ENCODE peak calls at places on chromosome 22, in four cellular contexts. One of them, this sample, is unnamed.

GRCh38 chr22:36442506-36443197 is 38.8 kb downstream of the TXN2 start:
- DNase-seq in K562: no peak
- DNase-seq in A549: no peak
- DNase-seq in GM12878: no peak
- DNase-seq in this sample: no peak

GRCh38 chr22:17119481-17120202 is 1.5 kb downstream of the TMEM121B start:
- DNase-seq in K562: peak; percentile 40
- DNase-seq in A549: peak; percentile 59
- DNase-seq in GM12878: no peak
- DNase-seq in this sample: no peak

GRCh38 chr22:17493384-17493981 is 69.8 kb upstream of the SLC25A18 start:
- DNase-seq in K562: no peak
- DNase-seq in A549: no peak
- DNase-seq in GM12878: no peak
- DNase-seq in this sample: no peak

GRCh38 chr22:42152661-42153270 is 22.2 kb upstream of the CYP2D6 start:
- DNase-seq in K562: no peak
- DNase-seq in A549: no peak
- DNase-seq in GM12878: no peak
- DNase-seq in this sample: no peak

GRCh38 chr22:26798433-26799065 is 141.2 kb downstream of the MIAT start:
- DNase-seq in K562: no peak
- DNase-seq in A549: no peak
- DNase-seq in GM12878: no peak
- DNase-seq in this sample: no peak

GRCh38 chr22:26541167-26541819 is 29.0 kb upstream of the TFIP11 start:
- DNase-seq in K562: no peak
- DNase-seq in A549: no peak
- DNase-seq in GM12878: no peak
- DNase-seq in this sample: no peak

GRCh38 chr22:39129081-39129480 is 23.4 kb downstream of the CBX7 start:
- DNase-seq in K562: no peak
- DNase-seq in A549: no peak
- DNase-seq in GM12878: no peak
- DNase-seq in this sample: no peak

GRCh38 chr22:50606126-50606525 is 5.5 kb downstream of the MAPK8IP2 start:
- DNase-seq in K562: no peak
- DNase-seq in A549: no peak
- DNase-seq in GM12878: no peak
- DNase-seq in this sample: no peak

GRCh38 chr22:18033204-18033998 is 9.0 kb upstream of the MICAL3 start:
- DNase-seq in K562: no peak
- DNase-seq in A549: no peak
- DNase-seq in GM12878: no peak
- DNase-seq in this sample: peak; percentile 41

GRCh38 chr22:36166518-36167220 is 6.1 kb upstream of the APOL3 start:
- DNase-seq in K562: no peak
- DNase-seq in A549: no peak
- DNase-seq in GM12878: no peak
- DNase-seq in this sample: no peak

GRCh38 chr22:20641198-20641892 is 132.6 kb upstream of the SERPIND1 start:
- DNase-seq in K562: no peak
- DNase-seq in A549: no peak
- DNase-seq in GM12878: no peak
- DNase-seq in this sample: no peak

GRCh38 chr22:49305966-49306631 is 521.6 kb downstream of the BRD1 start:
- DNase-seq in K562: no peak
- DNase-seq in A549: no peak
- DNase-seq in GM12878: no peak
- DNase-seq in this sample: no peak

GRCh38 chr22:49270595-49271368 is 556.9 kb downstream of the BRD1 start:
- DNase-seq in K562: no peak
- DNase-seq in A549: no peak
- DNase-seq in GM12878: no peak
- DNase-seq in this sample: no peak

GRCh38 chr22:24440718-24441405 is 13.5 kb downstream of the ADORA2A start:
- DNase-seq in K562: no peak
- DNase-seq in A549: no peak
- DNase-seq in GM12878: no peak
- DNase-seq in this sample: no peak

GRCh38 chr22:35457729-35458546 is 58.0 kb downstream of the MCM5 start:
- DNase-seq in K562: no peak
- DNase-seq in A549: no peak
- DNase-seq in GM12878: no peak
- DNase-seq in this sample: peak; percentile 34

GRCh38 chr22:20606041-20606783 is 98.8 kb downstream of the MED15 start:
- DNase-seq in K562: peak; percentile 97
- DNase-seq in A549: peak; percentile 75
- DNase-seq in GM12878: no peak
- DNase-seq in this sample: peak; percentile 59

GRCh38 chr22:37521236-37521739 is 2.1 kb upstream of the CARD10 start:
- DNase-seq in K562: no peak
- DNase-seq in A549: no peak
- DNase-seq in GM12878: no peak
- DNase-seq in this sample: no peak

GRCh38 chr22:19819209-19819910 is 35.3 kb downstream of the GNB1L start:
- DNase-seq in K562: no peak
- DNase-seq in A549: no peak
- DNase-seq in GM12878: no peak
- DNase-seq in this sample: no peak

GRCh38 chr22:43008509-43008908 is 6.4 kb downstream of the PACSIN2 start:
- DNase-seq in K562: no peak
- DNase-seq in A549: no peak
- DNase-seq in GM12878: no peak
- DNase-seq in this sample: no peak

GRCh38 chr22:31253949-31254348 is 38.3 kb downstream of the PIK3IP1 start:
- DNase-seq in K562: no peak
- DNase-seq in A549: no peak
- DNase-seq in GM12878: no peak
- DNase-seq in this sample: no peak

GRCh38 chr22:29359469-29359868 is 28.9 kb downstream of the AP1B1 start:
- DNase-seq in K562: peak; percentile 41
- DNase-seq in A549: peak; percentile 50
- DNase-seq in GM12878: no peak
- DNase-seq in this sample: peak; percentile 53

GRCh38 chr22:27507935-27508504 is 293.5 kb downstream of the MN1 start:
- DNase-seq in K562: no peak
- DNase-seq in A549: no peak
- DNase-seq in GM12878: no peak
- DNase-seq in this sample: peak; percentile 66

GRCh38 chr22:31947296-31947695 is 3.0 kb downstream of the YWHAH start:
- DNase-seq in K562: no peak
- DNase-seq in A549: peak; percentile 43
- DNase-seq in GM12878: no peak
- DNase-seq in this sample: no peak

GRCh38 chr22:38873469-38874411 is 1.7 kb upstream of the CBX6 start:
- DNase-seq in K562: no peak
- DNase-seq in A549: no peak
- DNase-seq in GM12878: peak; percentile 59
- DNase-seq in this sample: no peak

GRCh38 chr22:35132568-35132967 is 66.6 kb downstream of the ISX start:
- DNase-seq in K562: no peak
- DNase-seq in A549: no peak
- DNase-seq in GM12878: no peak
- DNase-seq in this sample: no peak

GRCh38 chr22:19044381-19044780 is 77.8 kb downstream of the DGCR2 start:
- DNase-seq in K562: no peak
- DNase-seq in A549: no peak
- DNase-seq in GM12878: no peak
- DNase-seq in this sample: no peak

GRCh38 chr22:36415415-36416168 is 27.8 kb upstream of the MYH9 start:
- DNase-seq in K562: no peak
- DNase-seq in A549: peak; percentile 49
- DNase-seq in GM12878: no peak
- DNase-seq in this sample: no peak

GRCh38 chr22:33018232-33018864 is 39.8 kb downstream of the SYN3 start:
- DNase-seq in K562: peak; percentile 60
- DNase-seq in A549: peak; percentile 37
- DNase-seq in GM12878: peak; percentile 8
- DNase-seq in this sample: peak; percentile 29

GRCh38 chr22:25668437-25668836 is 73.6 kb upstream of the MYO18B start:
- DNase-seq in K562: no peak
- DNase-seq in A549: peak; percentile 11
- DNase-seq in GM12878: no peak
- DNase-seq in this sample: peak; percentile 52

GRCh38 chr22:17862646-17863181 is 88.4 kb upstream of the BID start:
- DNase-seq in K562: no peak
- DNase-seq in A549: no peak
- DNase-seq in GM12878: no peak
- DNase-seq in this sample: no peak

GRCh38 chr22:45812910-45813309 is 141.3 kb downstream of the ATXN10 start:
- DNase-seq in K562: no peak
- DNase-seq in A549: no peak
- DNase-seq in GM12878: no peak
- DNase-seq in this sample: no peak

GRCh38 chr22:45816771-45817170 is 145.1 kb downstream of the ATXN10 start:
- DNase-seq in K562: no peak
- DNase-seq in A549: no peak
- DNase-seq in GM12878: no peak
- DNase-seq in this sample: no peak

GRCh38 chr22:45819305-45819704 is 147.7 kb downstream of the ATXN10 start:
- DNase-seq in K562: no peak
- DNase-seq in A549: no peak
- DNase-seq in GM12878: no peak
- DNase-seq in this sample: no peak

GRCh38 chr22:45818130-45819085 is 146.8 kb downstream of the ATXN10 start:
- DNase-seq in K562: no peak
- DNase-seq in A549: no peak
- DNase-seq in GM12878: no peak
- DNase-seq in this sample: no peak

DNA sequence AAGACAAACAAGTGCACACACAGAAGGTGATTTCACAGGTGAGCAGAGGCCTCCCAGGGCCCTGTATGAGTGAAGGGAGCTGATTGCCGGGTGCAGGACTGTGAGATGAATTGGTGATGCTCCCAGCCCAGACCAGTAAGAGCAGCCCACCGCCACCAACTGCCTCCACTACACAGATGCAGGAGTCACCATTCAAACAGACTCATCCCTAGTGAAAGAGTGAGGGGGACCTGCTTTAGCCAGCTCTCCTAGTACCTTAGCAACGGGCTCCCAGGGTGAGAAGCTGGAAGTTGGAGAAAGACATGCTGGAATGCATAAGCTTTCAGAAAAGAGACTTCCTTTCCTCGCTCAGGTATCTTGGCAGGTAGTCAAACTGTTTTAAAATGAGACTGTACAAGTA is 146.1 kb downstream of the ATXN10 start:
- DNase-seq in K562: no peak
- DNase-seq in A549: no peak
- DNase-seq in GM12878: no peak
- DNase-seq in this sample: no peak
- TF ChIP-seq ELK1 in K562: no peak
- TF ChIP-seq ELK1 in A549: no peak
- TF ChIP-seq ELK1 in GM12878: no peak
- TF ChIP-seq ELK1 in this sample: no peak

GRCh38 chr22:40499187-40499753 is 128.9 kb downstream of the SGSM3 start:
- DNase-seq in K562: peak; percentile 40
- DNase-seq in A549: peak; percentile 89
- DNase-seq in GM12878: peak; percentile 55
- DNase-seq in this sample: peak; percentile 99
- TF ChIP-seq ELK1 in K562: no peak
- TF ChIP-seq ELK1 in A549: no peak
- TF ChIP-seq ELK1 in GM12878: no peak
- TF ChIP-seq ELK1 in this sample: no peak

DNA sequence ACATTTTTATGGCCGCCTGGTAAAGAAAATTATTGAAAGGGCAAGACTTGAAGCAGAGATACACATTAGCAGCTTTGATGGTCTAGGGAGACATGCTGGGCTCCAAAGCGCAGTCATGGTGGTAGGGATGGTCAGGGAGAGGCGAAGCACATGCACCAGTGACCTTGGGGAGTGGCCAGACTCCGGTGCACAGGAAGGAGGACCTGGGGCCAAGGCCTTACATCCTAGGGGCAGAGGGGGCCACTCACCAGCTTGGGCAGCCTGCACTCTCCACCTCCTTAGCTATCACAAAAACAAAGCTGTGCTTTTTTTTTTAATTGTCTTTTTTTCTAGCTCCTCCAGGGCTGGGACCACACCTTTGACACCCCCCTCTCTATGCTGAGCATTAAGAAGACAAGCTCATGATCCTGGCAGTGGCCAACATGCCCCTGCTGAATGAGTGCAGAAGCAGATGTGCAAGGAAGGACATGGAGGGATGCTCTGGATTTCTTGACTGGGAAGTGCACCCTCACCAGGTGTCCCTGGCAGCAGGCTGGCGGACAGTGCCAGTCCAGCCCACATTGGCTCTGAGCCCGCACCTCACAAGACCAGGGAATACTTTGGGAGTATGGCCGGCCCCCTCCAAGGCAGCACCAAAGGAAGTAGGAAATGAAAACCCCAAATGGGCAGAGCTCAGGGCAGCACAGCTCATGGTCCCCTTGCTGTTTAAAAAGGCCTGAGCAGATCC is 619.9 kb downstream of the TBC1D22A start:
- DNase-seq in K562: no peak
- DNase-seq in A549: no peak
- DNase-seq in GM12878: no peak
- DNase-seq in this sample: no peak
- TF ChIP-seq ELK1 in K562: no peak
- TF ChIP-seq ELK1 in A549: no peak
- TF ChIP-seq ELK1 in GM12878: no peak
- TF ChIP-seq ELK1 in this sample: no peak

DNA sequence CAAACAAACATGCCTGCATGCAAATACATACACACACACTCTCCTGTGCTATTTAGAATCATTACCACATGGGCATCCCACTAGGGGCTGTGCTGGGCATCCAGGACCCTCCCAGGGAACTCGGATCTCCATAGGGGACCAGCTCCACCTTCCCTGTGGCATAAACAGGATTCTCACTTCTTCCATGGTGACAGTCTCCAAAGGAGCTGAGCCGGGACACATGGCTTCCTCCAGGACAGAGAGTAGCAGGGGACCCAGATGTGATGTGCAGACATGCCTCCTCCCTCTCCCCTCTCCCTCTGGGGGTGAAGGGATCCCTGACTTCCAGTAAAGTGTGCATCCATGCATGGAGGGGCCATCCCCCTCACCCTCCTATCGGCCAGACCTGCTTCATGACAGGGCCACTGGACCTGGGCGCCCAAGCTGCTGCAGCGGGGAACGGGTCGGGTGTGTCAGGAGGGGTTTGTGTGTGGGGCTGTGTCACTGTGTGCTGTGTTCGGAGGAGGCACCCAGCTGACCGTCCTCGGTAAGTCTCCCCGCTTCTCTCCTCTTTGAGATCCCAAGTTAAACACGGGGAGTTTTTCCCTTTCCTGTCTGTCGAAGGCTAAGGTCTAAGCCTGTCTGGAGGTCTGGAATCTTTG is 33.4 kb downstream of the IGLL5 start:
- DNase-seq in K562: peak; percentile 62
- DNase-seq in A549: no peak
- DNase-seq in GM12878: no peak
- DNase-seq in this sample: no peak
- TF ChIP-seq ELK1 in K562: no peak
- TF ChIP-seq ELK1 in A549: no peak
- TF ChIP-seq ELK1 in GM12878: no peak
- TF ChIP-seq ELK1 in this sample: no peak